ENCODE peak calls at places on chromosomes 2 and 18, in ten cellular contexts. A, Q, C, T, E, W, N, I, K and O are unnamed samples.

GRCh38 chr18:28043631-28044030 is 133.3 kb downstream of the CDH2 start:
- DNase-seq in W (no peak), Q (no peak), C (no peak), I (no peak), E (no peak), N (no peak), T (no peak), A (no peak), K (no peak), O (no peak)

GRCh38 chr2:41954304-41955291 is 93.2 kb upstream of the PKDCC start:
- DNase-seq in E (no peak), I (no peak), N (no peak), C (no peak), W (no peak), Q (no peak), T (no peak), A (no peak), K (no peak), O (no peak)

GRCh38 chr2:101827246-101827645 is 129.7 kb downstream of the MAP4K4 start:
- DNase-seq in A (no peak), N (no peak), I (peak), W (peak), Q (no peak), K (no peak), C (no peak), T (no peak), E (peak), O (no peak)

GRCh38 chr2:200702646-200703118 is 109.0 kb upstream of the BZW1 start:
- DNase-seq in I (no peak), C (no peak), E (no peak), N (peak), K (no peak), W (no peak), Q (no peak), A (peak), T (no peak), O (no peak)

GRCh38 chr2:232976176-232976575 is 36.9 kb downstream of the NGEF start:
- DNase-seq in K (no peak), I (no peak), A (no peak), T (no peak), C (no peak), N (peak), Q (peak), E (no peak), W (no peak), O (no peak)

GRCh38 chr2:55232863-55233657 is 572 bp downstream of the RPS27A start:
- DNase-seq in A (peak), W (peak), E (peak), K (no peak), C (peak), I (no peak), N (peak), Q (peak), T (no peak), O (peak)

GRCh38 chr2:142131016-142131714 is at the start of gene LRP1B:
- DNase-seq in A (no peak), W (peak), I (peak), C (peak), K (peak), N (no peak), T (peak), Q (no peak), E (peak), O (peak)

GRCh38 chr2:26674002-26674751 is 18.3 kb upstream of the KCNK3 start:
- DNase-seq in E (no peak), T (no peak), A (no peak), Q (peak), N (no peak), W (no peak), K (no peak), I (no peak), C (no peak), O (no peak)

GRCh38 chr2:17869128-17869527 is 9.3 kb upstream of the KCNS3 start:
- DNase-seq in I (no peak), T (no peak), K (no peak), E (no peak), Q (no peak), W (no peak), A (no peak), N (no peak), C (no peak), O (no peak)

GRCh38 chr2:123993728-123994323 is 31.3 kb upstream of the CNTNAP5 start:
- DNase-seq in T (no peak), I (peak), K (peak), A (peak), C (peak), Q (no peak), N (no peak), W (peak), E (peak), O (peak)

GRCh38 chr2:216856666-216857065 is 3.2 kb downstream of the TNP1 start:
- DNase-seq in T (no peak), W (no peak), K (no peak), N (no peak), I (no peak), C (no peak), A (no peak), Q (no peak), E (no peak), O (no peak)

GRCh38 chr2:15120578-15120977 is 440.6 kb downstream of the NBAS start:
- DNase-seq in Q (no peak), T (no peak), W (no peak), C (no peak), A (no peak), E (no peak), N (no peak), K (no peak), I (no peak), O (no peak)